ENCODE peak calls at places on chromosomes 1 and 21, in seven cellular contexts. J, K, D, F, V, L and Y are unnamed samples.

GRCh38 chr1:43878854-43879253 is 54.7 kb upstream of the ARTN start:
- DNase-seq in V (no peak), F (no peak), K (no peak), D (no peak), L (no peak), J (no peak), Y (no peak)

GRCh38 chr1:66135165-66135564 is 342.5 kb downstream of the PDE4B start:
- DNase-seq in K (no peak), J (no peak), L (no peak), D (no peak), F (no peak), V (no peak), Y (no peak)

GRCh38 chr1:169106921-169107672 is 607 bp downstream of the ATP1B1 start:
- DNase-seq in D (no peak), J (peak), F (no peak), L (no peak), K (no peak), V (peak), Y (peak)

GRCh38 chr1:65075123-65075976 is 72.7 kb upstream of the AK4 start:
- DNase-seq in F (peak), D (peak), J (peak), K (peak), V (peak), L (no peak), Y (peak)

GRCh38 chr1:44817771-44818495 is 9.6 kb downstream of the BTBD19 start:
- DNase-seq in K (no peak), J (no peak), D (no peak), L (peak), V (no peak), F (no peak), Y (no peak)

GRCh38 chr1:21206117-21206516 is 29.4 kb upstream of the EIF4G3 start:
- DNase-seq in D (no peak), J (no peak), V (no peak), L (no peak), F (no peak), K (no peak), Y (no peak)

GRCh38 chr1:176073524-176074157 is 133.4 kb downstream of the COP1 start:
- DNase-seq in F (peak), J (peak), V (peak), L (no peak), D (peak), K (peak), Y (peak)

GRCh38 chr21:42093991-42094417 is 22.9 kb downstream of the UMODL1 start:
- DNase-seq in J (no peak), L (peak), K (peak), F (no peak), D (no peak), V (no peak), Y (no peak)

GRCh38 chr1:2322593-2323295 is 68.6 kb downstream of the MORN1 start:
- DNase-seq in L (peak), F (no peak), D (no peak), J (no peak), K (no peak), V (no peak), Y (peak)

GRCh38 chr1:162070094-162070748 is 730 bp downstream of the NOS1AP start:
- DNase-seq in D (no peak), K (no peak), V (peak), F (peak), J (no peak), L (no peak), Y (peak)

GRCh38 chr1:179023946-179024345 is 1.7 kb upstream of the FAM20B start:
- DNase-seq in J (no peak), V (no peak), K (no peak), L (no peak), D (no peak), F (no peak), Y (no peak)

GRCh38 chr1:157806431-157807149 is 13.3 kb downstream of the FCRL1 start:
- DNase-seq in V (no peak), J (peak), L (no peak), K (no peak), D (peak), F (no peak), Y (no peak)

GRCh38 chr1:160370561-160371345 is 3.9 kb downstream of the NHLH1 start:
- DNase-seq in K (no peak), J (no peak), F (no peak), V (no peak), D (no peak), L (no peak), Y (no peak)

GRCh38 chr1:1033731-1034437 is 14.0 kb downstream of the AGRN start:
- DNase-seq in J (no peak), L (no peak), V (no peak), F (no peak), K (no peak), D (no peak), Y (no peak)